ENCODE peak calls at places on chromosomes 13 and 19, in six cellular contexts. One of them, this sample, is unnamed.

GRCh38 chr19:42074513-42075363 is 1.2 kb upstream of the ZNF574 start:
- DNase-seq in A549: peak; percentile 87
- DNase-seq in K562: peak; percentile 73
- DNase-seq in SK-N-SH: peak; percentile 59
- DNase-seq in H1: peak; percentile 56
- DNase-seq in GM12878: no peak
- DNase-seq in this sample: no peak

GRCh38 chr13:104837756-104838155 is 1697.7 kb downstream of the EFNB2 start:
- DNase-seq in A549: no peak
- DNase-seq in K562: no peak
- DNase-seq in SK-N-SH: no peak
- DNase-seq in H1: no peak
- DNase-seq in GM12878: no peak
- DNase-seq in this sample: no peak

GRCh38 chr13:50410921-50411712 is 395.9 kb downstream of the KCNRG start:
- DNase-seq in A549: peak; percentile 54
- DNase-seq in K562: peak; percentile 51
- DNase-seq in SK-N-SH: no peak
- DNase-seq in H1: no peak
- DNase-seq in GM12878: no peak
- DNase-seq in this sample: peak; percentile 86

GRCh38 chr13:110877737-110878136 is 37.1 kb downstream of the ANKRD10 start:
- DNase-seq in A549: no peak
- DNase-seq in K562: no peak
- DNase-seq in SK-N-SH: no peak
- DNase-seq in H1: no peak
- DNase-seq in GM12878: no peak
- DNase-seq in this sample: peak; percentile 14

GRCh38 chr13:44197791-44198770 is 175.5 kb upstream of the SERP2 start:
- DNase-seq in A549: no peak
- DNase-seq in K562: no peak
- DNase-seq in SK-N-SH: no peak
- DNase-seq in H1: no peak
- DNase-seq in GM12878: peak; percentile 34
- DNase-seq in this sample: peak; percentile 17

GRCh38 chr19:53254451-53255341 is at the start of gene ZNF677:
- DNase-seq in A549: no peak
- DNase-seq in K562: peak; percentile 47
- DNase-seq in SK-N-SH: peak; percentile 94
- DNase-seq in H1: peak; percentile 66
- DNase-seq in GM12878: no peak
- DNase-seq in this sample: peak; percentile 76

GRCh38 chr19:55172741-55173140 is 6.3 kb upstream of the DNAAF3 start:
- DNase-seq in A549: no peak
- DNase-seq in K562: no peak
- DNase-seq in SK-N-SH: no peak
- DNase-seq in H1: no peak
- DNase-seq in GM12878: no peak
- DNase-seq in this sample: peak; percentile 75

GRCh38 chr13:110560606-110561334 is 752 bp downstream of the RAB20 start:
- DNase-seq in A549: no peak
- DNase-seq in K562: no peak
- DNase-seq in SK-N-SH: peak; percentile 71
- DNase-seq in H1: no peak
- DNase-seq in GM12878: no peak
- DNase-seq in this sample: no peak

GRCh38 chr19:18603255-18603957 is 3.2 kb downstream of the CRLF1 start:
- DNase-seq in A549: no peak
- DNase-seq in K562: peak; percentile 49
- DNase-seq in SK-N-SH: peak; percentile 78
- DNase-seq in H1: peak; percentile 74
- DNase-seq in GM12878: no peak
- DNase-seq in this sample: no peak

GRCh38 chr13:112056739-112057433 is 10.1 kb upstream of the SOX1 start:
- DNase-seq in A549: no peak
- DNase-seq in K562: no peak
- DNase-seq in SK-N-SH: peak; percentile 40
- DNase-seq in H1: peak; percentile 61
- DNase-seq in GM12878: no peak
- DNase-seq in this sample: no peak

GRCh38 chr13:21522847-21523246 is 63.7 kb upstream of the ZDHHC20 start:
- DNase-seq in A549: no peak
- DNase-seq in K562: peak; percentile 17
- DNase-seq in SK-N-SH: no peak
- DNase-seq in H1: no peak
- DNase-seq in GM12878: no peak
- DNase-seq in this sample: no peak

GRCh38 chr13:51246005-51246404 is 23.8 kb downstream of the FAM124A start:
- DNase-seq in A549: no peak
- DNase-seq in K562: no peak
- DNase-seq in SK-N-SH: peak; percentile 78
- DNase-seq in H1: no peak
- DNase-seq in GM12878: no peak
- DNase-seq in this sample: no peak

GRCh38 chr13:21385710-21386109 is 73.4 kb downstream of the ZDHHC20 start:
- DNase-seq in A549: no peak
- DNase-seq in K562: no peak
- DNase-seq in SK-N-SH: no peak
- DNase-seq in H1: no peak
- DNase-seq in GM12878: no peak
- DNase-seq in this sample: no peak

DNA sequence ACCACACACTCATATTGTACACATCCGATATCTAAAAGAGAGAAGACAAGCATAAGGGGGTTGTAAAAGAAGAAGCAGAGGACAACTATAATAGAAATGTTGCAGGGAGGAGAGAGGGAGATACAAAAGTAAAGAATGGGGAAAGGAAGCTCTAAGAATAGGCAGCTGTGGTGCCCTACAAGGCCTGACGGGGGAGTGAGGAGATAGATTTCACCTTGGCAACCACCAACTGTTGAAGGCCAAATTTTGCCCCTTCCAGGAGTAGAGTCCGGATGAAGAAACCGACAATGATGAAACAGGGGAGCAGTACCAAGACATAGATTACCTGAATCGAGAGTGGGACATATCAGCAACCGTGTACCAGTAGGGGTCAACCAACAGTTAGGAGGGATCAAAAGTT is 15.9 kb downstream of the SLC6A16 start:
- DNase-seq in A549: no peak
- DNase-seq in K562: no peak
- DNase-seq in SK-N-SH: no peak
- DNase-seq in H1: peak; percentile 36
- DNase-seq in GM12878: no peak
- DNase-seq in this sample: no peak
- TF ChIP-seq USF2 in A549: no peak
- TF ChIP-seq USF2 in K562: no peak
- TF ChIP-seq USF2 in SK-N-SH: no peak
- TF ChIP-seq USF2 in H1: no peak
- TF ChIP-seq USF2 in GM12878: no peak
- TF ChIP-seq USF2 in this sample: no peak

GRCh38 chr19:33660426-33661160 is 38.8 kb downstream of the CHST8 start:
- DNase-seq in A549: no peak
- DNase-seq in K562: no peak
- DNase-seq in SK-N-SH: no peak
- DNase-seq in H1: no peak
- DNase-seq in GM12878: no peak
- DNase-seq in this sample: no peak

GRCh38 chr19:33664744-33665143 is 43.0 kb downstream of the CHST8 start:
- DNase-seq in A549: no peak
- DNase-seq in K562: no peak
- DNase-seq in SK-N-SH: no peak
- DNase-seq in H1: no peak
- DNase-seq in GM12878: no peak
- DNase-seq in this sample: no peak

GRCh38 chr19:33659835-33660234 is 38.1 kb downstream of the CHST8 start:
- DNase-seq in A549: no peak
- DNase-seq in K562: no peak
- DNase-seq in SK-N-SH: no peak
- DNase-seq in H1: no peak
- DNase-seq in GM12878: no peak
- DNase-seq in this sample: no peak

GRCh38 chr19:33661336-33661735 is 39.6 kb downstream of the CHST8 start:
- DNase-seq in A549: no peak
- DNase-seq in K562: no peak
- DNase-seq in SK-N-SH: no peak
- DNase-seq in H1: no peak
- DNase-seq in GM12878: no peak
- DNase-seq in this sample: no peak

DNA sequence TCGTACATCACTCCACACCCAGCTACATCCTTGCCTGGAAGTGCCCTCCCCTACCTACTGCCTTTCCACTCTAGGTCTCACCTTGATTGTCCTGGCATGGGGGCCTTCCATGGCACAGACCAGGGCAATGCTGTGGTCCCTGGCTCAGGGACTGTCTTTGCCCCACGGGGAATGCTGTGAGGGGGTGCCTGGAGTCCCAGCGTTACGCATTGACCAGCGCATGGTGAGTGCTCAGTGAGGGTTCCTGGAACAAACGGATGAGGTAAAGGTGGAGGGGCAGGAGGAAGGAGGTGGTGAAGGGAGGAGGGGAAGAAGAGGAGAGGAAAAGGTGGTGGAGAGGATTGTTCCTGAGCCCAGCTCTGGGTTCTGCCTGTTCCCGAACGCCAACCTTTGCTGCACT is 40.6 kb downstream of the CHST8 start:
- DNase-seq in A549: no peak
- DNase-seq in K562: no peak
- DNase-seq in SK-N-SH: no peak
- DNase-seq in H1: no peak
- DNase-seq in GM12878: no peak
- DNase-seq in this sample: no peak
- H3K4me1 ChIP-seq in A549: no peaks in the 10 kb centered on the region
- H3K4me1 ChIP-seq in K562: no peaks in the 10 kb centered on the region
- H3K4me1 ChIP-seq in SK-N-SH: peaks cover 18% of the 10 kb centered on the region
- H3K4me1 ChIP-seq in H1: peaks cover 8% of the 10 kb centered on the region
- H3K4me1 ChIP-seq in GM12878: no peaks in the 10 kb centered on the region
- H3K4me1 ChIP-seq in this sample: no peaks in the 10 kb centered on the region

DNA sequence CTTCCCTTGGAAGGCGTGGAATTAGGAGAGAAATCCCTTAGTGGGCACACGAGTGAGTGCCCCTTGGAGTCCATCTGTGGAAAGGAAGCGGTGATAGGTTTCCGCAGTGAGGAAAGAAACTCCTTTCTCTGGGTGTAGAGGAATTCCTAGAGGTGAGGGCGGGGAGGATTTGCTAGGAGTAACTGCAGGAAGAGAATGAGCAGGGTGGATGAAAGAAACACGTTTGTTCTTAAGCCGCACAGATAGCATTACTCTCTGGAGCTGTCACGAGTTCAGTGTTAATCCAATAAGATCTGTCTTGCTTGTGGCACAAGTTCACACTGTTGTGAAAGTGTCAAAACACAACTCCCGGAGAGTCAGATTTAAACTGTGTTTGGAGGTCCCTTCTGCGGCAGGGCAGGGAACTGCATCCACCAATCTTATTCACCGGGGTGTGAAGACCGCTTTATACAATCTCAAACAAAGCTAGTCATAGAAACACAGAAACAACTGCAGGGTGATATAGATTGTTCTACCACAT is 1.2 kb downstream of the KL start:
- DNase-seq in A549: peak; percentile 40
- DNase-seq in K562: peak; percentile 6
- DNase-seq in SK-N-SH: no peak
- DNase-seq in H1: no peak
- DNase-seq in GM12878: peak; percentile 65
- DNase-seq in this sample: peak; percentile 6
- TF ChIP-seq USF2 in A549: no peak
- TF ChIP-seq USF2 in K562: no peak
- TF ChIP-seq USF2 in SK-N-SH: no peak
- TF ChIP-seq USF2 in H1: no peak
- TF ChIP-seq USF2 in GM12878: peak; percentile 65
- TF ChIP-seq USF2 in this sample: no peak

GRCh38 chr19:3276341-3276799 is 51.9 kb downstream of the CELF5 start:
- DNase-seq in A549: peak; percentile 58
- DNase-seq in K562: peak; percentile 83
- DNase-seq in SK-N-SH: peak; percentile 86
- DNase-seq in H1: peak; percentile 94
- DNase-seq in GM12878: no peak
- DNase-seq in this sample: no peak
- H3K4me1 ChIP-seq in A549: peaks cover 8% of the 10 kb centered on the region
- H3K4me1 ChIP-seq in K562: peaks cover 33% of the 10 kb centered on the region
- H3K4me1 ChIP-seq in SK-N-SH: peaks cover 7% of the 10 kb centered on the region
- H3K4me1 ChIP-seq in H1: peaks cover 4% of the 10 kb centered on the region
- H3K4me1 ChIP-seq in GM12878: peaks cover 6% of the 10 kb centered on the region
- H3K4me1 ChIP-seq in this sample: peaks cover 2% of the 10 kb centered on the region

DNA sequence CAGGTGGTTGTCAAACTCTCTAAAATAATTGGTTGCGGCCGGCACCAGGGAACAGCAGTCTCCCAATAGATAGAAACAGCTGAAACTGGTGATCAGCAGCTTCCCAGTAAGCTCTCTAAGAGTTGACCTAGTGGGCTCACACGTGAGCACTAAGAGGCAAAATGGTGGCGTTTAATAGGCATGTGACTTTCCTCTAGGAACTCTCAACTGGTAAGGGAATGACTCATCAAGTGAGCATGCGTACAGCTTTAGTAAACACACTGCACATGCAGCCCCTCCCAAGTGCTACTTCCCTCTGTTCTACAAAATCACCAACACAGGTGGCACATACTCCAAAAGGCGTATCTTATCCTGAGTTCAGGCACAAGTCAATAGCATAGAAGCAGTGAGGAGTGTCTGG is 41.7 kb downstream of the TNFSF11 start:
- DNase-seq in A549: no peak
- DNase-seq in K562: no peak
- DNase-seq in SK-N-SH: no peak
- DNase-seq in H1: no peak
- DNase-seq in GM12878: no peak
- DNase-seq in this sample: peak; percentile 18
- TF ChIP-seq USF2 in A549: no peak
- TF ChIP-seq USF2 in K562: peak; percentile 14
- TF ChIP-seq USF2 in SK-N-SH: no peak
- TF ChIP-seq USF2 in H1: no peak
- TF ChIP-seq USF2 in GM12878: no peak
- TF ChIP-seq USF2 in this sample: no peak

GRCh38 chr13:23813635-23814034 is 75.6 kb downstream of the MIPEP start:
- DNase-seq in A549: no peak
- DNase-seq in K562: no peak
- DNase-seq in SK-N-SH: peak; percentile 26
- DNase-seq in H1: no peak
- DNase-seq in GM12878: no peak
- DNase-seq in this sample: no peak

GRCh38 chr13:23811366-23812027 is 77.7 kb downstream of the MIPEP start:
- DNase-seq in A549: no peak
- DNase-seq in K562: no peak
- DNase-seq in SK-N-SH: no peak
- DNase-seq in H1: no peak
- DNase-seq in GM12878: no peak
- DNase-seq in this sample: no peak

GRCh38 chr13:23808803-23809202 is 80.4 kb downstream of the MIPEP start:
- DNase-seq in A549: no peak
- DNase-seq in K562: no peak
- DNase-seq in SK-N-SH: no peak
- DNase-seq in H1: no peak
- DNase-seq in GM12878: no peak
- DNase-seq in this sample: no peak

GRCh38 chr13:23806874-23807522 is 82.2 kb downstream of the MIPEP start:
- DNase-seq in A549: no peak
- DNase-seq in K562: no peak
- DNase-seq in SK-N-SH: no peak
- DNase-seq in H1: no peak
- DNase-seq in GM12878: no peak
- DNase-seq in this sample: peak; percentile 17

GRCh38 chr13:23810842-23811241 is 78.4 kb downstream of the MIPEP start:
- DNase-seq in A549: no peak
- DNase-seq in K562: no peak
- DNase-seq in SK-N-SH: no peak
- DNase-seq in H1: no peak
- DNase-seq in GM12878: no peak
- DNase-seq in this sample: no peak
- H3K4me1 ChIP-seq in A549: no peaks in the 10 kb centered on the region
- H3K4me1 ChIP-seq in K562: no peaks in the 10 kb centered on the region
- H3K4me1 ChIP-seq in SK-N-SH: peaks cover 6% of the 10 kb centered on the region
- H3K4me1 ChIP-seq in H1: no peaks in the 10 kb centered on the region
- H3K4me1 ChIP-seq in GM12878: peaks cover 55% of the 10 kb centered on the region
- H3K4me1 ChIP-seq in this sample: peaks cover 16% of the 10 kb centered on the region

GRCh38 chr13:79779761-79780160 is 298.8 kb downstream of the NDFIP2 start:
- DNase-seq in A549: no peak
- DNase-seq in K562: no peak
- DNase-seq in SK-N-SH: no peak
- DNase-seq in H1: no peak
- DNase-seq in GM12878: no peak
- DNase-seq in this sample: peak; percentile 51
- TF ChIP-seq USF2 in A549: no peak
- TF ChIP-seq USF2 in K562: no peak
- TF ChIP-seq USF2 in SK-N-SH: no peak
- TF ChIP-seq USF2 in H1: no peak
- TF ChIP-seq USF2 in GM12878: no peak
- TF ChIP-seq USF2 in this sample: no peak